ENCODE peak calls at places on chromosomes 12 and 14, in four cellular contexts. Q, A, B and N are unnamed samples.

GRCh38 chr12:15393037-15393436 is 70.7 kb downstream of the PTPRO start:
- DNase-seq in B (no peak), Q (no peak), A (no peak), N (peak)

GRCh38 chr12:24898185-24898584 is 50.7 kb downstream of the BCAT1 start:
- DNase-seq in A (no peak), Q (peak), B (no peak), N (peak)

GRCh38 chr14:74478996-74479635 is 14.0 kb downstream of the NPC2 start:
- DNase-seq in Q (peak), A (no peak), B (peak), N (peak)

GRCh38 chr12:32516230-32516629 is 116.9 kb downstream of the FGD4 start:
- DNase-seq in Q (no peak), A (no peak), B (no peak), N (no peak)

GRCh38 chr12:72523754-72524153 is 251.6 kb downstream of the TRHDE start:
- DNase-seq in Q (no peak), A (no peak), B (no peak), N (no peak)

GRCh38 chr14:70448633-70449032 is 3.3 kb upstream of the ADAM21 start:
- DNase-seq in A (no peak), Q (peak), B (no peak), N (peak)

GRCh38 chr14:86777950-86778602 is 1214.9 kb downstream of the GALC start:
- DNase-seq in A (no peak), B (no peak), Q (peak), N (peak)

GRCh38 chr12:86137936-86138335 is 118.3 kb downstream of the MGAT4C start:
- DNase-seq in A (no peak), B (no peak), Q (peak), N (no peak)

GRCh38 chr12:1886396-1887008 is 31.9 kb downstream of the CACNA2D4 start:
- DNase-seq in Q (no peak), A (no peak), B (no peak), N (no peak)

GRCh38 chr12:87369161-87369560 is 660.0 kb downstream of the C12orf50 start:
- DNase-seq in B (no peak), Q (no peak), A (no peak), N (no peak)

GRCh38 chr12:78115889-78116288 is 285.2 kb downstream of the NAV3 start:
- DNase-seq in Q (no peak), A (no peak), B (no peak), N (peak)

GRCh38 chr14:58572092-58572853 is 65.5 kb upstream of the DACT1 start:
- DNase-seq in Q (peak), A (no peak), B (no peak), N (peak)

GRCh38 chr12:69527506-69528272 is 57.5 kb downstream of the FRS2 start:
- DNase-seq in Q (peak), A (no peak), B (no peak), N (peak)

GRCh38 chr12:111201036-111201435 is 167.9 kb downstream of the PHETA1 start:
- DNase-seq in B (no peak), A (no peak), Q (no peak), N (no peak)
- TF ChIP-seq CTCF in B (no peak), A (no peak), Q (no peak), N (no peak)

GRCh38 chr12:123238330-123238682 is 5.1 kb downstream of the MTRFR start:
- DNase-seq in B (no peak), A (no peak), Q (no peak), N (no peak)

GRCh38 chr12:123238961-123239360 is 5.7 kb downstream of the MTRFR start:
- DNase-seq in B (no peak), Q (no peak), A (no peak), N (no peak)

GRCh38 chr12:123233505-123234299 is 466 bp downstream of the MTRFR start:
- DNase-seq in A (no peak), Q (peak), B (no peak), N (peak)

GRCh38 chr12:123242083-123242904 is 9.1 kb downstream of the MTRFR start:
- DNase-seq in Q (no peak), A (no peak), B (no peak), N (no peak)

GRCh38 chr12:123237646-123238329 is 4.6 kb downstream of the MTRFR start:
- DNase-seq in Q (peak), B (peak), A (peak), N (peak)
- H3K4me3 ChIP-seq in Q (no peak), B (no peak), A (no peak), N (no peak)

GRCh38 chr12:10595881-10596280 is 17.5 kb downstream of the MAGOHB start:
- DNase-seq in B (no peak), A (no peak), Q (no peak), N (no peak)
- TF ChIP-seq CTCF in B (no peak), A (no peak), Q (no peak), N (no peak)

DNA sequence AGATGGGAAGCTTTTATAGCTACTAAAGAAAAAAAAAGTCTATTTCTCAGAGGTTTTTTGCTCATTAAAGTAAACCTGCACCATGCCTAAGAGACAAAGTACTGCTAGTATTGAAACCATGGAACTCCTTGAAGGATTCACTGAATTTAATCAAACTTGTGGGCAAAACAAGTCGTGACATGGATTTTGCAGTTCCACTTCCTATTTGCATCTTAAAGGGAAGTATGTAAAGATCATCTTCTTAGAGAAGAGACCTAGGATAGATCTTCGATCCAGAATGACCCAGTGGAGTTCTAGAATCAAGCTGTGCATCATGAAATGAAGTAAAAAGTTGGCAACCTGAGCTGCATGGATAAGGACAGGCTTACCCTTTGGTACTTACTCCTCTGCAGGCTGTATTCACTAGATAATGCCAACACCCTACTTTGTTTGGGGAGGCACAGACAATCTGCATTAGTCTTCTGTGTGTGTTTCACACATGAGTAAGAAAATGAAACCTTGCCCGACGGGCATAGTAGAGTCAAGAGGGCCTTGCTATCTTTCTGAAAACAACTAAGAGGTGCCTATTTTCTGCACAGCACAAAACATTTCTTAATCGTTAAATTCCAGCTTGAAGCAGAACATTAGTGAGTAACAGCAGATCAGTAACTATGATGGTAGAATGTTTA is 1.9 kb downstream of the GNG2 start:
- DNase-seq in Q (no peak), B (no peak), A (no peak), N (no peak)
- H3K4me3 ChIP-seq in Q (peak), B (no peak), A (peak), N (peak)

GRCh38 chr12:53048780-53049401 is 974 bp upstream of the TNS2 start:
- DNase-seq in B (no peak), Q (peak), A (peak), N (peak)
- TF ChIP-seq CTCF in B (no peak), Q (no peak), A (no peak), N (no peak)

DNA sequence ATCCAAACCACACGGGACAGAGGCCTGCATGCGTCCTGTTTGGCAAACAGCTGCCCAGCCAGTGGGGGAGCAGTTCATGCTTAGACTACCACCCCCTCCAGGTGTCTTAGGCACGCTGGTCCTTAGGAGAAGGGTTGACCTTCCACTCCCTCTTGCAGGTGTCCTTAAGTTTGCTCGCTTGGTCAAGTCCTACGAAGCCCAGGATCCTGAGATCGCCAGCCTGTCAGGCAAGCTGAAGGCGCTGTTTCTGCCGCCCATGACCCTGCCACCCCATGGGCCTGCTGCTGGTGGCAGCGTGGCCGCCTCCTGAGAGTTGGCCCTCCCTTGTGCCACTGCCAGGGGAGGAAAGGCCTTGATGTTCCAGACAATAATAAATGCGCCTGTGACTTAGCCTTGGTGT is 1.8 kb downstream of the C12orf57 start:
- DNase-seq in A (peak), B (no peak), Q (no peak), N (no peak)
- H3K4me3 ChIP-seq in A (peak), B (peak), Q (no peak), N (no peak)